ENCODE peak calls at places on chromosomes 13 and 19, in six cellular contexts. S, B, Y, H, J and N are unnamed samples.

GRCh38 chr19:46133101-46133627 is 8.7 kb upstream of the IGFL3 start:
- DNase-seq in B (peak), J (peak), Y (peak), H (no peak), S (no peak), N (no peak)

GRCh38 chr19:39363909-39364457 is 21.8 kb downstream of the SAMD4B start:
- DNase-seq in B (no peak), S (no peak), Y (no peak), H (no peak), J (no peak), N (no peak)

GRCh38 chr19:48967346-48968178 is 2.5 kb downstream of the FTL start:
- DNase-seq in J (peak), S (no peak), B (no peak), Y (peak), H (peak), N (peak)

GRCh38 chr19:50465986-50466771 is 10.1 kb upstream of the EMC10 start:
- DNase-seq in Y (peak), S (no peak), J (no peak), H (peak), B (no peak), N (no peak)

GRCh38 chr19:19656451-19657396 is 6.8 kb downstream of the ATP13A1 start:
- DNase-seq in S (no peak), H (no peak), B (no peak), J (no peak), Y (no peak), N (peak)

GRCh38 chr13:109331898-109332297 is 454.5 kb downstream of the IRS2 start:
- DNase-seq in B (no peak), Y (peak), J (no peak), S (no peak), H (no peak), N (no peak)

GRCh38 chr13:33633701-33634525 is 184.0 kb upstream of the RFC3 start:
- DNase-seq in B (no peak), Y (peak), H (no peak), S (no peak), J (no peak), N (no peak)

GRCh38 chr13:111855786-111856185 is 211.2 kb upstream of the SOX1 start:
- DNase-seq in S (no peak), J (no peak), B (no peak), H (no peak), Y (no peak), N (no peak)

GRCh38 chr13:21322304-21322965 is 136.7 kb downstream of the ZDHHC20 start:
- DNase-seq in J (no peak), S (no peak), B (no peak), H (no peak), Y (no peak), N (no peak)

GRCh38 chr19:7417671-7418324 is 69.1 kb downstream of the ARHGEF18 start:
- DNase-seq in H (no peak), Y (peak), J (no peak), S (no peak), B (no peak), N (no peak)

GRCh38 chr19:6292006-6292405 is 12.2 kb upstream of the MLLT1 start:
- DNase-seq in J (no peak), H (no peak), S (no peak), B (no peak), Y (no peak), N (no peak)

GRCh38 chr13:40318366-40318765 is 348.1 kb downstream of the FOXO1 start:
- DNase-seq in H (no peak), J (no peak), S (no peak), Y (no peak), B (peak), N (no peak)

GRCh38 chr19:45768644-45769053 is 403 bp downstream of the SIX5 start:
- DNase-seq in H (peak), J (no peak), S (no peak), Y (peak), B (no peak), N (no peak)

GRCh38 chr13:20126460-20127262 is 34.2 kb downstream of the GJA3 start:
- DNase-seq in H (no peak), S (no peak), B (no peak), J (no peak), Y (no peak), N (peak)

GRCh38 chr13:79171131-79172061 is 234.7 kb downstream of the RBM26 start:
- DNase-seq in Y (no peak), B (no peak), H (no peak), J (no peak), S (no peak), N (no peak)

GRCh38 chr13:109885235-109885634 is 98.9 kb upstream of the IRS2 start:
- DNase-seq in B (no peak), J (no peak), H (no peak), S (no peak), Y (no peak), N (no peak)

GRCh38 chr13:45615501-45616101 is at the start of gene ERICH6B:
- DNase-seq in Y (peak), B (no peak), S (no peak), H (no peak), J (no peak), N (no peak)

GRCh38 chr13:58476176-58476575 is 844.6 kb downstream of the PCDH17 start:
- DNase-seq in H (no peak), J (no peak), S (no peak), B (no peak), Y (no peak), N (no peak)

GRCh38 chr19:18278521-18279265 is 2.7 kb downstream of the JUND start:
- DNase-seq in S (peak), Y (peak), H (no peak), J (no peak), B (peak), N (no peak)

GRCh38 chr13:33520480-33520839 is 234.9 kb upstream of the STARD13 start:
- DNase-seq in Y (no peak), B (no peak), J (no peak), H (no peak), S (no peak), N (no peak)

GRCh38 chr19:38044267-38045111 is 137.5 kb downstream of the SIPA1L3 start:
- DNase-seq in J (no peak), H (no peak), S (no peak), Y (peak), B (peak), N (no peak)

GRCh38 chr13:106033634-106034033 is 501.8 kb downstream of the EFNB2 start:
- DNase-seq in Y (peak), J (no peak), S (no peak), H (peak), B (peak), N (no peak)

GRCh38 chr13:50122465-50122864 is 107.2 kb downstream of the KCNRG start:
- DNase-seq in S (no peak), H (no peak), Y (no peak), J (no peak), B (no peak), N (no peak)

GRCh38 chr13:52713894-52714293 is 25.7 kb downstream of the CNMD start:
- DNase-seq in Y (no peak), H (no peak), J (no peak), S (no peak), B (no peak), N (peak)

GRCh38 chr13:31477961-31478360 is 261.4 kb upstream of the RXFP2 start:
- DNase-seq in S (no peak), J (peak), H (no peak), Y (peak), B (no peak), N (no peak)

GRCh38 chr19:56273563-56274117 is 1.1 kb downstream of the EDDM13 start:
- DNase-seq in S (no peak), H (no peak), B (peak), J (no peak), Y (peak), N (no peak)

GRCh38 chr13:20303636-20304035 is 71.5 kb upstream of the GJB6 start:
- DNase-seq in Y (peak), J (no peak), B (no peak), S (no peak), H (no peak), N (no peak)

GRCh38 chr19:56355517-56355916 is 37.8 kb downstream of the ZNF582 start:
- DNase-seq in B (no peak), H (no peak), J (no peak), Y (no peak), S (no peak), N (no peak)

GRCh38 chr19:11265785-11266236 is 3.5 kb upstream of the DOCK6 start:
- DNase-seq in B (no peak), J (no peak), H (peak), S (no peak), Y (peak), N (no peak)

GRCh38 chr19:19578241-19578640 is 40.2 kb downstream of the CILP2 start:
- DNase-seq in B (no peak), H (no peak), J (no peak), S (no peak), Y (no peak), N (no peak)

GRCh38 chr13:52092087-52092486 is 36.8 kb downstream of the NEK5 start:
- DNase-seq in J (no peak), H (no peak), Y (no peak), B (no peak), S (no peak), N (no peak)

GRCh38 chr13:25990801-25991200 is 61.0 kb downstream of the SHISA2 start:
- DNase-seq in H (no peak), B (no peak), J (no peak), Y (peak), S (no peak), N (no peak)

GRCh38 chr19:31261651-31262331 is 87.4 kb downstream of the TSHZ3 start:
- DNase-seq in Y (no peak), S (no peak), H (no peak), B (no peak), J (no peak), N (no peak)

GRCh38 chr19:6047741-6048231 is 62.5 kb downstream of the RFX2 start:
- DNase-seq in J (no peak), H (no peak), Y (peak), B (peak), S (no peak), N (no peak)

GRCh38 chr19:47247308-47247990 is 8.9 kb upstream of the CCDC9 start:
- DNase-seq in B (peak), J (no peak), S (peak), Y (peak), H (peak), N (no peak)

GRCh38 chr13:27450921-27451461 is 627 bp upstream of the MTIF3 start:
- DNase-seq in J (no peak), H (no peak), B (peak), Y (peak), S (no peak), N (no peak)

GRCh38 chr13:100175803-100176182 is 86.9 kb downstream of the PCCA start:
- DNase-seq in J (no peak), H (no peak), S (no peak), B (no peak), Y (no peak), N (no peak)

GRCh38 chr13:70353096-70353495 is 244.8 kb upstream of the KLHL1 start:
- DNase-seq in H (no peak), B (no peak), S (no peak), J (no peak), Y (no peak), N (no peak)

GRCh38 chr19:35882074-35882832 is 13.9 kb downstream of the APLP1 start:
- DNase-seq in Y (peak), B (peak), J (peak), H (peak), S (no peak), N (no peak)
- TF ChIP-seq CTCF in Y (peak), B (peak), J (peak), H (peak), S (peak), N (peak)

DNA sequence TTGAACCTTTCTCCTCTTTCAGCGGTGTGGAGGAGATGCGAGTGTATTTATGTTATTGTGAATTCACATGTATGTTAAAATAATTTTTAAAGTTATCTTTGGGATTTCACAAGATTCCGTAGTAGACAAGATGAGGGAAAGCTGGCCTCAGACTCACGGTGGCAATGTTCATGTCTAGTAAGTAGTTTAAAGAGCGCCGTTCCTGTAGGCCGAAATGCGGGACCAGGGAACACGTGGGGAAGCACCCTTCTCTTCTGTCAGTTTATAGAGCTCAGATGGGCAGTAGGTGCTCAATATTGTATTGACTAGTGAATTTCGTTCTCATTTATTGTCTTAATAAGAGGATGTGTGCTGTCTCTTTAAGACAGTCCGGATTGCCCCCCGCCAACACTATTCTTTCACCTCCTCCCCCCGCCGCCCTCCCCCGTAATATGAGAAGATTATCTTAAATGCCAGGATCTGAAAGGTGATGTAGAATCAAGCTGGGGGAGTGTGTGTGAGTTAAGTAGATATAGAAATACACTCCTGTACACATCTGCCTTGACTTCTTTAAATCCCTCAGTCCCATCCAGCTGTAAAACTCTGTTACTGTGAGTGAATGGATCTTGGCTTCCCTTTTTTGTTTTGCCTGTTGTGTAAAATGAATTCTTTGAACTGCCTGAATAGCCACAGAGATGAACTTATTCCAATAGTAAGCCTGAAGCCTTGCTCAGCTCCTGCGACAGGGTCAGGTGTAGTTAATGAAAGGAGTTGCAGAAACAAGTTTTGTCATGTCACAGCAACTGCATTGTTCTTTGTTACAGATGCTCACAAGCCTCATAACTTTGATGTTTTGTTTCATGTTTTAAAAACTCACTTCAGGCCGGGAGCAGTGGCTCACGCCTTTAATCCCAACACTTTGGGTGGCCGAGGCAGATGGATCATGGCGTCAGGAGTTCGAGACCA is 1.2 kb downstream of the LAMP1 start:
- DNase-seq in S (no peak), H (no peak), J (no peak), B (peak), Y (peak), N (no peak)
- TF ChIP-seq CTCF in S (no peak), H (no peak), J (no peak), B (no peak), Y (no peak), N (no peak)

GRCh38 chr13:95301947-95302386 is 716 bp upstream of the ABCC4 start:
- DNase-seq in H (no peak), J (no peak), Y (no peak), B (no peak), S (no peak), N (no peak)
- TF ChIP-seq CTCF in H (no peak), J (no peak), Y (no peak), B (no peak), S (no peak), N (no peak)

DNA sequence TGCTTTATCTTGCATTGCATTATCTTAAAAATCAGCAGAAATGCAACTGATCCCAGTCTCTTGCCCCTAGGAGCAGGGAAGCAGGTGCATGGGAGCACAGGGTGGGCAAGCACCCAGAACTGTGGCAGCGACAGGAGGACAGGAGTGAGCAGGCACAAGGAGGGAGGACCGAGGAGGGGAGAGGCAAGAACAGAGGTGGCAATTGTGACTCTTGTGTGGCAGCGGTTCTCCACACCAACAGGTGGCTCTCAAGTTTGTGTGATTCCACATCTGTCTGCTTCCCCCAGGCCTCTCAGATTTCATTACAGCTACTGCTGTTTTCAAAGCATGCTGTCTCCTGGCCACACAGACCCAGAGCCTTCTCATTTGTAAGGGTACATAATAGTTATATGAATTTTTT is 108.6 kb downstream of the STK24 start:
- DNase-seq in Y (no peak), J (no peak), H (no peak), B (no peak), S (no peak), N (no peak)
- TF ChIP-seq CTCF in Y (peak), J (no peak), H (no peak), B (no peak), S (no peak), N (no peak)

GRCh38 chr19:16185123-16185924 is at the start of gene FAM32A:
- DNase-seq in Y (peak), J (peak), H (peak), S (peak), B (peak), N (peak)
- TF ChIP-seq CTCF in Y (peak), J (peak), H (peak), S (peak), B (no peak), N (no peak)

GRCh38 chr13:73451120-73452029 is 392.6 kb downstream of the KLF5 start:
- DNase-seq in Y (no peak), J (no peak), S (no peak), B (no peak), H (no peak), N (no peak)
- TF ChIP-seq CTCF in Y (no peak), J (no peak), S (no peak), B (no peak), H (no peak), N (no peak)

GRCh38 chr13:94716016-94716415 is 3.7 kb upstream of the SOX21 start:
- DNase-seq in J (no peak), Y (no peak), H (no peak), S (no peak), B (no peak), N (no peak)
- TF ChIP-seq CTCF in J (peak), Y (peak), H (peak), S (no peak), B (no peak), N (no peak)

GRCh38 chr13:64075543-64076271 is 2660.1 kb upstream of the PCDH20 start:
- DNase-seq in Y (no peak), H (no peak), J (no peak), B (no peak), S (no peak), N (no peak)
- TF ChIP-seq CTCF in Y (no peak), H (no peak), J (no peak), B (no peak), S (no peak), N (no peak)

GRCh38 chr19:41377977-41378707 is 1.8 kb downstream of the TMEM91 start:
- DNase-seq in S (no peak), B (no peak), Y (no peak), H (no peak), J (no peak), N (no peak)
- TF ChIP-seq CTCF in S (peak), B (no peak), Y (peak), H (no peak), J (no peak), N (peak)

GRCh38 chr13:86729206-86729605 is 930.0 kb upstream of the SLITRK6 start:
- DNase-seq in B (no peak), H (no peak), J (no peak), S (no peak), Y (no peak), N (no peak)

GRCh38 chr13:86725105-86725504 is 925.9 kb upstream of the SLITRK6 start:
- DNase-seq in B (no peak), H (no peak), J (no peak), Y (no peak), S (no peak), N (no peak)
- TF ChIP-seq CTCF in B (no peak), H (no peak), J (no peak), Y (peak), S (no peak), N (no peak)